ENCODE peak calls at places on chromosomes 13 and 19, in six cellular contexts. E is GM12891, T is K562, Q is HepG2, B is GM12878, I is H1. F is an unnamed sample.

GRCh38 chr19:1663854-1664253 is 11.4 kb upstream of the TCF3 start:
- DNase-seq in E (no peak), T (no peak), Q (no peak), B (no peak), I (no peak), F (peak; percentile 61)

GRCh38 chr13:110331362-110331761 is 24.3 kb downstream of the COL4A2 start:
- DNase-seq in E (no peak), T (no peak), Q (no peak), B (no peak), I (no peak), F (no peak)

GRCh38 chr13:23859455-23859854 is 29.7 kb downstream of the MIPEP start:
- DNase-seq in E (no peak), T (no peak), Q (peak; percentile 74), B (no peak), I (no peak), F (no peak)

GRCh38 chr13:44726214-44726613 is 150.1 kb upstream of the TSC22D1 start:
- DNase-seq in E (no peak), T (no peak), Q (no peak), B (no peak), I (no peak), F (no peak)

GRCh38 chr19:48424694-48425219 is 21.0 kb upstream of the GRWD1 start:
- DNase-seq in E (no peak), T (peak; percentile 57), Q (no peak), B (no peak), I (no peak), F (no peak)

GRCh38 chr13:32316476-32316875 is 1.2 kb downstream of the BRCA2 start:
- DNase-seq in E (no peak), T (no peak), Q (no peak), B (no peak), I (no peak), F (no peak)

GRCh38 chr19:16470911-16471811 is 609 bp downstream of the EPS15L1 start:
- DNase-seq in E (no peak), T (no peak), Q (no peak), B (no peak), I (peak; percentile 62), F (no peak)

GRCh38 chr13:87999141-87999765 is 328.1 kb downstream of the SLITRK5 start:
- DNase-seq in E (no peak), T (no peak), Q (no peak), B (no peak), I (no peak), F (no peak)

GRCh38 chr19:49866933-49867782 is at the start of gene PNKP:
- DNase-seq in E (peak; percentile 95), T (peak; percentile 88), Q (peak; percentile 88), B (no peak), I (peak; percentile 93), F (peak; percentile 96)

GRCh38 chr19:8577247-8577646 is at the start of gene MYO1F:
- DNase-seq in E (no peak), T (peak; percentile 48), Q (no peak), B (no peak), I (no peak), F (no peak)

GRCh38 chr19:15292847-15293582 is 39.3 kb downstream of the BRD4 start:
- DNase-seq in E (no peak), T (no peak), Q (no peak), B (no peak), I (no peak), F (no peak)

GRCh38 chr19:5891938-5892771 is 11.4 kb downstream of the NDUFA11 start:
- DNase-seq in E (no peak), T (peak; percentile 65), Q (no peak), B (no peak), I (peak; percentile 70), F (no peak)

GRCh38 chr13:99346328-99347070 is 39.3 kb upstream of the GPR183 start:
- DNase-seq in E (no peak), T (no peak), Q (no peak), B (no peak), I (peak; percentile 23), F (no peak)

GRCh38 chr13:25267715-25268114 is 19.6 kb downstream of the MTMR6 start:
- DNase-seq in E (no peak), T (no peak), Q (no peak), B (no peak), I (no peak), F (no peak)

GRCh38 chr13:97125051-97125809 is 96.9 kb upstream of the MBNL2 start:
- DNase-seq in E (no peak), T (no peak), Q (peak; percentile 17), B (peak; percentile 63), I (no peak), F (no peak)

GRCh38 chr13:65613004-65613403 is 1617.1 kb downstream of the PCDH9 start:
- DNase-seq in E (no peak), T (peak; percentile 4), Q (peak; percentile 2), B (no peak), I (peak; percentile 46), F (no peak)

GRCh38 chr13:110006304-110006703 is 219.9 kb upstream of the IRS2 start:
- DNase-seq in E (no peak), T (no peak), Q (no peak), B (no peak), I (no peak), F (no peak)

GRCh38 chr19:44476559-44477408 is 23.5 kb downstream of the ZNF180 start:
- DNase-seq in E (no peak), T (no peak), Q (peak; percentile 16), B (no peak), I (no peak), F (no peak)

GRCh38 chr13:32415019-32415418 is 12.9 kb downstream of the N4BP2L1 start:
- DNase-seq in E (no peak), T (no peak), Q (no peak), B (no peak), I (no peak), F (no peak)

GRCh38 chr19:13727798-13728197 is 36.5 kb upstream of the MRI1 start:
- DNase-seq in E (no peak), T (no peak), Q (no peak), B (no peak), I (no peak), F (no peak)

GRCh38 chr13:32829676-32830091 is 186.5 kb upstream of the KL start:
- DNase-seq in E (no peak), T (no peak), Q (no peak), B (no peak), I (no peak), F (no peak)

GRCh38 chr13:26538363-26539317 is 18.8 kb upstream of the WASF3 start:
- DNase-seq in E (no peak), T (no peak), Q (no peak), B (no peak), I (no peak), F (no peak)

GRCh38 chr13:42973581-42973980 is 18.5 kb downstream of the EPSTI1 start:
- DNase-seq in E (no peak), T (no peak), Q (no peak), B (no peak), I (no peak), F (no peak)

GRCh38 chr19:28737021-28737525 is 475.9 kb downstream of the UQCRFS1 start:
- DNase-seq in E (no peak), T (no peak), Q (peak; percentile 15), B (peak; percentile 3), I (no peak), F (no peak)

GRCh38 chr19:34350161-34350561 is 14.8 kb upstream of the GPI start:
- DNase-seq in E (peak; percentile 35), T (no peak), Q (no peak), B (no peak), I (no peak), F (no peak)

GRCh38 chr13:71374471-71375041 is 492.4 kb downstream of the DACH1 start:
- DNase-seq in E (no peak), T (no peak), Q (no peak), B (no peak), I (no peak), F (no peak)

GRCh38 chr13:71378992-71379905 is 487.8 kb downstream of the DACH1 start:
- DNase-seq in E (no peak), T (no peak), Q (no peak), B (no peak), I (no peak), F (no peak)
- TF ChIP-seq TAF1 in E (no peak), T (no peak), Q (no peak), B (no peak), I (no peak), F (no peak)

GRCh38 chr19:18173572-18174294 is at the start of gene IFI30:
- DNase-seq in E (peak; percentile 84), T (peak; percentile 96), Q (peak; percentile 68), B (peak; percentile 79), I (peak; percentile 84), F (peak; percentile 88)
- TF ChIP-seq POLR2A in E (peak; percentile 70), T (peak; percentile 87), Q (peak; percentile 86), B (peak; percentile 97), I (no peak), F (peak; percentile 98)

DNA sequence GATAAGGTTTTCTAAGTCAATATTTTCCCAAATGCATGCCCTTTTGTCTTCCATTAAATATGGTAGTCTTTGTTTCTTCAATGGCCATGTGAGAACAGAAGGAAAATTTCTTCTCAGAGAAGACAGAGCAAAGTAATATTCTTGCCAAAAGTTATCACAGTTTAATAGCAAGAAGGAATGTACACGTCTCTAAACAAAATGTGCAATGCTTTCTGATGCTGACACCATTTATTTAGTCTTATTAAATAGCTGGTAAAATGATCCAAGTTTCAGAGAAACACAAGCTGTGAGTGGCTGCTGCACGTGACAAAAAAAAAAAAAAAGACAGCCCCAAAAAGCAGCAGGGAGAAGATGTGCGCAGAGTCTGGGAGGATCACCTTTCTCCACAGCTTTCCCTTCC is 542.5 kb downstream of the GPC6 start:
- DNase-seq in E (no peak), T (no peak), Q (no peak), B (no peak), I (no peak), F (no peak)
- TF ChIP-seq TAF1 in E (no peak), T (no peak), Q (no peak), B (no peak), I (no peak), F (no peak)

GRCh38 chr19:55467236-55468053 is 2.9 kb upstream of the C19orf85 start:
- DNase-seq in E (peak; percentile 89), T (peak; percentile 81), Q (peak; percentile 69), B (no peak), I (peak; percentile 94), F (peak; percentile 90)
- TF ChIP-seq POLR2A in E (no peak), T (no peak), Q (no peak), B (no peak), I (no peak), F (no peak)

GRCh38 chr19:18385359-18385674 is 641 bp upstream of the GDF15 start:
- DNase-seq in E (no peak), T (no peak), Q (no peak), B (no peak), I (no peak), F (no peak)

GRCh38 chr19:18386543-18387251 is 739 bp downstream of the GDF15 start:
- DNase-seq in E (no peak), T (peak; percentile 63), Q (no peak), B (no peak), I (no peak), F (no peak)

GRCh38 chr19:18387395-18387794 is 1.4 kb downstream of the GDF15 start:
- DNase-seq in E (no peak), T (peak; percentile 10), Q (no peak), B (no peak), I (no peak), F (no peak)

GRCh38 chr19:18384775-18385174 is 1.2 kb upstream of the GDF15 start:
- DNase-seq in E (no peak), T (no peak), Q (no peak), B (no peak), I (no peak), F (no peak)

GRCh38 chr19:18385675-18386542 is at the start of gene GDF15:
- DNase-seq in E (no peak), T (peak; percentile 83), Q (peak; percentile 95), B (no peak), I (peak; percentile 90), F (no peak)
- TF ChIP-seq TAF1 in E (peak; percentile 46), T (peak; percentile 87), Q (peak; percentile 99), B (no peak), I (peak; percentile 59), F (no peak)